ENCODE peak calls at places on chromosomes 16 and 17, in eight cellular contexts. Q, N, E, T, B, H, W and L are unnamed samples.

GRCh38 chr17:21289902-21290571 is 5.5 kb downstream of the MAP2K3 start:
- DNase-seq in B (peak; percentile 56), Q (peak; percentile 86), N (no peak), T (peak; percentile 60), E (no peak), H (no peak), W (no peak), L (no peak)

GRCh38 chr16:81558077-81558443 is 113.5 kb downstream of the CMIP start:
- DNase-seq in H (no peak), T (no peak), Q (no peak), B (no peak), W (peak; percentile 15), E (no peak), N (no peak), L (no peak)

GRCh38 chr17:45841883-45842525 is 2.7 kb upstream of the SPPL2C start:
- DNase-seq in H (peak; percentile 11), Q (no peak), N (no peak), B (peak; percentile 13), E (no peak), T (no peak), W (no peak), L (no peak)

GRCh38 chr17:49894761-49895160 is 46.9 kb upstream of the TAC4 start:
- DNase-seq in E (no peak), B (no peak), Q (no peak), W (no peak), T (no peak), H (no peak), N (no peak), L (no peak)

GRCh38 chr17:39920218-39921210 is 2.1 kb upstream of the GSDMB start:
- DNase-seq in B (no peak), E (no peak), H (no peak), Q (no peak), T (peak; percentile 53), N (no peak), W (no peak), L (no peak)

GRCh38 chr16:728131-728889 is 1.4 kb downstream of the HAGHL start:
- DNase-seq in W (no peak), N (peak; percentile 78), T (peak; percentile 59), H (peak; percentile 81), B (peak; percentile 66), Q (peak; percentile 65), E (no peak), L (no peak)

GRCh38 chr17:74393323-74393942 is 26.1 kb downstream of the GPR142 start:
- DNase-seq in Q (no peak), B (no peak), H (peak; percentile 53), N (no peak), E (no peak), T (no peak), W (no peak), L (no peak)

GRCh38 chr17:40535924-40536717 is 29.2 kb downstream of the CCR7 start:
- DNase-seq in T (no peak), H (peak; percentile 27), E (no peak), Q (no peak), N (no peak), B (no peak), W (peak; percentile 39), L (no peak)

GRCh38 chr17:57943140-57943539 is 12.1 kb downstream of the CUEDC1 start:
- DNase-seq in W (no peak), B (no peak), H (peak; percentile 56), T (no peak), E (no peak), N (peak; percentile 51), Q (no peak), L (no peak)

GRCh38 chr16:53159781-53160436 is 105.1 kb downstream of the CHD9 start:
- DNase-seq in E (peak; percentile 18), H (peak; percentile 48), W (no peak), N (peak; percentile 62), B (peak; percentile 20), Q (no peak), T (no peak), L (no peak)

GRCh38 chr16:50901062-50901461 is 159.2 kb downstream of the CYLD start:
- DNase-seq in Q (no peak), E (no peak), T (no peak), W (no peak), N (no peak), B (no peak), H (no peak), L (no peak)

GRCh38 chr16:1287982-1288670 is 21.3 kb upstream of the UBE2I start:
- DNase-seq in H (no peak), N (peak; percentile 5), Q (peak; percentile 39), E (no peak), W (no peak), B (no peak), T (no peak), L (no peak)

GRCh38 chr16:8626946-8627345 is 5.4 kb downstream of the METTL22 start:
- DNase-seq in H (no peak), N (no peak), Q (no peak), W (no peak), T (no peak), B (no peak), E (no peak), L (no peak)

GRCh38 chr16:86033016-86033474 is 134.1 kb downstream of the IRF8 start:
- DNase-seq in H (peak; percentile 43), N (no peak), B (no peak), T (no peak), W (no peak), Q (no peak), E (no peak), L (no peak)

GRCh38 chr17:79339311-79339710 is 264.7 kb downstream of the ENGASE start:
- DNase-seq in N (no peak), E (no peak), Q (no peak), B (no peak), W (no peak), H (no peak), T (no peak), L (no peak)

GRCh38 chr16:53892155-53892554 is 188.2 kb downstream of the FTO start:
- DNase-seq in W (peak; percentile 45), E (peak; percentile 49), T (no peak), B (peak; percentile 59), H (peak; percentile 67), Q (no peak), N (peak; percentile 81), L (peak; percentile 37)

GRCh38 chr17:557371-557770 is 157.3 kb downstream of the VPS53 start:
- DNase-seq in E (peak; percentile 10), W (no peak), B (no peak), N (peak; percentile 61), H (peak; percentile 63), Q (no peak), T (no peak), L (no peak)

GRCh38 chr16:84754353-84754856 is 54.6 kb downstream of the USP10 start:
- DNase-seq in W (no peak), H (peak; percentile 79), B (peak; percentile 90), E (peak; percentile 80), T (no peak), N (peak; percentile 93), Q (no peak), L (peak; percentile 59)

GRCh38 chr17:64112978-64113377 is 17.0 kb downstream of the ERN1 start:
- DNase-seq in W (no peak), H (no peak), E (no peak), Q (no peak), T (no peak), N (peak; percentile 69), B (no peak), L (no peak)

GRCh38 chr17:30472238-30472890 is 4.8 kb upstream of the GOSR1 start:
- DNase-seq in Q (no peak), H (peak; percentile 12), W (no peak), T (no peak), N (no peak), E (no peak), B (no peak), L (no peak)

GRCh38 chr17:32479074-32479617 is 7.6 kb upstream of the CDK5R1 start:
- DNase-seq in E (no peak), T (no peak), H (no peak), N (no peak), Q (no peak), W (no peak), B (no peak), L (no peak)

GRCh38 chr17:58335061-58335731 is 6.6 kb upstream of the TSPOAP1 start:
- DNase-seq in E (no peak), B (no peak), H (no peak), N (no peak), T (no peak), W (peak; percentile 30), Q (no peak), L (no peak)

GRCh38 chr17:76982408-76983074 is 114.3 kb downstream of the MGAT5B start:
- DNase-seq in H (no peak), W (no peak), T (no peak), N (no peak), E (no peak), Q (no peak), B (no peak), L (no peak)

DNA sequence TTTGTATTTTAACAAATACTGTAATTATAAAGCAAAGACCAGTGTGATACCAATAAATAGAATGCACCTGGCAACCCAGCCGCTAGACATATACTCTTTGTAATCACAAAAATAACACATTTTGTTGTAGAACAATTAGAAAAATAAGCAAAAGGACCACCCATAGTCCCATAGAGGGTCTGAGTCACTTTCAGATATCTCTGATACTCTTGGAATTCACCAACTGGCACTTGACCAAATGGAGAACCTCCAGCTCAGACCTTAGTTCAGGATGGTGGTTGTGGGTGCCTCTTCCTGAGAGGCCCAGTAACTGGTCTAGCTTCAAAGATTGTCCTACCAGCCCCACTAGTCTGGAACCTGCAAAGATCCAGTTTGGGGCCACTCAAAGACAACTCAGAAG is 789 bp upstream of the TERF2 start:
- DNase-seq in H (peak; percentile 46), W (no peak), E (no peak), N (peak; percentile 39), T (no peak), Q (no peak), B (no peak), L (no peak)
- TF ChIP-seq CTCF in H (no peak), W (no peak), E (no peak), N (no peak), T (no peak), Q (no peak), B (no peak), L (no peak)

GRCh38 chr17:70329751-70330150 is 160.4 kb downstream of the KCNJ2 start:
- DNase-seq in B (no peak), N (no peak), W (no peak), E (no peak), T (no peak), H (no peak), Q (no peak), L (no peak)
- TF ChIP-seq CTCF in B (no peak), N (no peak), W (no peak), E (no peak), T (no peak), H (no peak), Q (no peak), L (no peak)

DNA sequence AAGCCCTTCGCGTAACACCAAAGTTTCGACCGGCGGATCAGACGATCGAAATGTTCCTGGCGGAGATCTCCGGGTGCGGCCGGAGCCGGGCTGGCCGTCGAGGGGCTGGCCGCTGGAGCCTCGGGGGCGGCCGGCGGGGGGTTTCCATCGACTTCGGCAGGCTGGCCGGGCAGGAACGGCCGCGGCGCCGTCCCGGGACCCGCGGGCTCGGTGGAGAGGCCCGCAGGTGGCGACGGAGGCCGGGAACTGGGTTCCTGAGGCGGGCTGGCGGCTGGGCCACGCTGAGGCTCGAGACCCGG is 1.1 kb downstream of the EPOP start:
- DNase-seq in B (peak; percentile 15), W (no peak), H (no peak), E (no peak), T (peak; percentile 58), N (no peak), Q (peak; percentile 22), L (peak; percentile 35)
- TF ChIP-seq CTCF in B (no peak), W (no peak), H (no peak), E (no peak), T (no peak), N (no peak), Q (no peak), L (no peak)

GRCh38 chr16:57146735-57147134 is 39.1 kb downstream of the PSME3IP1 start:
- DNase-seq in B (no peak), N (no peak), E (no peak), H (no peak), Q (no peak), T (no peak), W (no peak), L (no peak)
- TF ChIP-seq CTCF in B (peak; percentile 12), N (peak; percentile 11), E (peak; percentile 15), H (peak; percentile 29), Q (peak; percentile 13), T (no peak), W (no peak), L (peak; percentile 46)